ENCODE peak calls at places on chromosomes 13 and 19, in seven cellular contexts. H, A, R, I, D, G and V are unnamed samples.

GRCh38 chr19:50230379-50231351 is 27.2 kb downstream of the MYH14 start:
- ATAC-seq in A (no peak), D (no peak), G (no peak), I (no peak), R (no peak), H (no peak), V (no peak)

GRCh38 chr13:41654800-41655199 is 197.4 kb downstream of the RGCC start:
- ATAC-seq in G (no peak), I (no peak), D (no peak), H (no peak), R (peak; percentile 49), A (no peak), V (no peak)

GRCh38 chr19:7722231-7722651 is 9.7 kb downstream of the CLEC4G start:
- ATAC-seq in H (no peak), G (no peak), I (no peak), R (peak; percentile 38), D (no peak), A (no peak), V (no peak)

GRCh38 chr13:24185591-24186232 is 25.2 kb downstream of the SPATA13 start:
- ATAC-seq in D (no peak), A (no peak), H (no peak), I (no peak), G (peak; percentile 43), R (no peak), V (no peak)

GRCh38 chr19:15324791-15325519 is 7.4 kb downstream of the BRD4 start:
- ATAC-seq in H (peak; percentile 57), G (peak; percentile 62), R (no peak), I (peak; percentile 78), A (no peak), D (peak; percentile 58), V (peak; percentile 18)

GRCh38 chr19:595326-596262 is 5.9 kb downstream of the HCN2 start:
- ATAC-seq in I (no peak), R (no peak), D (no peak), H (no peak), A (no peak), G (no peak), V (no peak)

GRCh38 chr13:70380809-70381208 is 272.6 kb upstream of the KLHL1 start:
- ATAC-seq in G (no peak), H (no peak), I (no peak), D (no peak), A (no peak), R (no peak), V (no peak)

GRCh38 chr13:19069684-19070397 is 111.8 kb downstream of the TUBA3C start:
- ATAC-seq in I (no peak), G (no peak), D (no peak), A (no peak), R (no peak), H (no peak), V (no peak)

GRCh38 chr13:24564881-24565280 is 52.3 kb upstream of the PARP4 start:
- ATAC-seq in A (no peak), H (no peak), D (no peak), R (peak; percentile 81), I (no peak), G (no peak), V (no peak)

GRCh38 chr19:41269055-41269454 is 4.9 kb downstream of the HNRNPUL1 start:
- ATAC-seq in A (no peak), H (no peak), G (no peak), R (no peak), I (no peak), D (no peak), V (no peak)

GRCh38 chr19:482186-483041 is 13.9 kb upstream of the MADCAM1 start:
- ATAC-seq in D (no peak), G (no peak), A (no peak), R (no peak), H (no peak), I (no peak), V (no peak)

GRCh38 chr19:49513746-49514118 is 1.3 kb downstream of the FCGRT start:
- ATAC-seq in D (no peak), R (no peak), H (peak; percentile 22), G (no peak), I (no peak), A (no peak), V (no peak)

GRCh38 chr13:91358384-91358776 is 10.9 kb downstream of the MIR17HG start:
- ATAC-seq in G (no peak), A (no peak), I (no peak), R (no peak), H (no peak), D (no peak), V (no peak)

GRCh38 chr19:4703671-4704316 is 19.8 kb downstream of the DPP9 start:
- ATAC-seq in A (no peak), D (no peak), R (no peak), H (no peak), G (no peak), I (no peak), V (no peak)

GRCh38 chr13:29587645-29588044 is 7.8 kb downstream of the SLC7A1 start:
- ATAC-seq in I (no peak), H (no peak), D (no peak), G (no peak), R (no peak), A (no peak), V (no peak)

GRCh38 chr13:22848539-22849052 is 332.2 kb upstream of the SGCG start:
- ATAC-seq in R (no peak), A (no peak), H (no peak), G (no peak), D (no peak), I (no peak), V (no peak)

GRCh38 chr19:52248256-52248655 is 21.1 kb upstream of the ZNF766 start:
- ATAC-seq in G (peak; percentile 74), D (peak; percentile 70), I (peak; percentile 63), R (no peak), H (peak; percentile 88), A (no peak), V (peak; percentile 70)

GRCh38 chr19:41535029-41535622 is 40.8 kb upstream of the CEACAM21 start:
- ATAC-seq in A (no peak), R (peak; percentile 50), I (no peak), H (peak; percentile 65), D (no peak), G (no peak), V (peak; percentile 79)

GRCh38 chr19:35439921-35440320 is 8.1 kb upstream of the FFAR2 start:
- ATAC-seq in D (no peak), H (no peak), A (no peak), R (no peak), G (no peak), I (no peak), V (no peak)

GRCh38 chr19:49851456-49852259 is 699 bp downstream of the PTOV1 start:
- ATAC-seq in H (no peak), G (no peak), R (peak; percentile 6), I (no peak), D (peak; percentile 24), A (no peak), V (no peak)

GRCh38 chr13:95614641-95615245 is 29.8 kb downstream of the DZIP1 start:
- ATAC-seq in R (no peak), A (no peak), D (no peak), I (no peak), H (no peak), G (no peak), V (no peak)

GRCh38 chr19:10871711-10872550 is 578 bp downstream of the CARM1 start:
- ATAC-seq in A (peak; percentile 0), H (no peak), R (no peak), D (no peak), I (peak; percentile 0), G (no peak), V (no peak)

GRCh38 chr13:99264053-99264452 is 5.9 kb upstream of the GPR18 start:
- ATAC-seq in I (peak; percentile 35), G (no peak), H (no peak), R (peak; percentile 52), D (peak; percentile 16), A (no peak), V (no peak)

GRCh38 chr13:52348983-52349780 is 56.8 kb downstream of the THSD1 start:
- ATAC-seq in G (no peak), A (no peak), H (peak; percentile 93), R (no peak), I (no peak), D (no peak), V (peak; percentile 95)

GRCh38 chr13:31214379-31214778 is 14.6 kb downstream of the B3GLCT start:
- ATAC-seq in I (peak; percentile 75), A (no peak), D (no peak), R (no peak), G (no peak), H (no peak), V (no peak)

GRCh38 chr19:19588546-19588945 is 29.9 kb downstream of the PBX4 start:
- ATAC-seq in A (no peak), G (no peak), H (no peak), R (no peak), I (no peak), D (no peak), V (no peak)

GRCh38 chr13:25137624-25137892 is 34.5 kb downstream of the AMER2 start:
- ATAC-seq in D (no peak), H (no peak), A (no peak), I (no peak), R (no peak), G (no peak), V (no peak)

GRCh38 chr13:101628900-101629299 is 176.4 kb downstream of the ITGBL1 start:
- ATAC-seq in A (no peak), D (no peak), R (no peak), G (no peak), H (no peak), I (no peak), V (no peak)

GRCh38 chr19:39126593-39127187 is 1.1 kb downstream of the PAK4 start:
- ATAC-seq in H (no peak), A (no peak), G (no peak), I (no peak), R (no peak), D (no peak), V (no peak)

GRCh38 chr19:19533826-19534225 is 4.2 kb upstream of the CILP2 start:
- ATAC-seq in G (no peak), R (no peak), D (no peak), H (no peak), A (no peak), I (no peak), V (no peak)

GRCh38 chr13:111183087-111183645 is 68.1 kb downstream of the ARHGEF7 start:
- ATAC-seq in H (no peak), A (no peak), I (no peak), D (peak; percentile 58), R (no peak), G (no peak), V (no peak)

GRCh38 chr19:10927691-10928562 is 512 bp downstream of the YIPF2 start:
- ATAC-seq in R (no peak), D (peak; percentile 4), G (peak; percentile 1), I (no peak), H (peak; percentile 2), A (peak; percentile 0), V (peak; percentile 37)

GRCh38 chr19:18349524-18350128 is 9.2 kb downstream of the PGPEP1 start:
- ATAC-seq in I (peak; percentile 69), G (no peak), R (peak; percentile 61), H (peak; percentile 58), A (no peak), D (no peak), V (no peak)

GRCh38 chr19:14005381-14006084 is 587 bp downstream of the RFX1 start:
- ATAC-seq in A (peak; percentile 58), G (peak; percentile 71), R (peak; percentile 60), D (peak; percentile 56), H (peak; percentile 57), I (peak; percentile 70), V (peak; percentile 52)

GRCh38 chr19:32677657-32678056 is 2.0 kb downstream of the RGS9BP start:
- ATAC-seq in I (no peak), A (no peak), R (no peak), G (no peak), D (no peak), H (no peak), V (no peak)

GRCh38 chr19:47580397-47580796 is 7.4 kb upstream of the ZNF541 start:
- ATAC-seq in H (no peak), G (no peak), A (no peak), D (no peak), I (no peak), R (no peak), V (no peak)

GRCh38 chr19:8664671-8665057 is 33.9 kb downstream of the ACTL9 start:
- ATAC-seq in R (no peak), A (no peak), D (no peak), I (no peak), G (no peak), H (no peak), V (no peak)

GRCh38 chr13:95235199-95235726 is 66.0 kb downstream of the ABCC4 start:
- ATAC-seq in H (no peak), D (no peak), R (no peak), G (no peak), A (no peak), I (no peak), V (no peak)